ENCODE peak calls at places on chromosomes 6 and 20, in four cellular contexts. One of them, this sample, is unnamed.
A peak's percentile ranks its signal among the peaks of the same experiment; 100 is the strongest.

GRCh38 chr20:48002517-48002970 is 217.3 kb upstream of the SULF2 start:
- DNase-seq in HFFc6: no peak
- DNase-seq in transverse colon: no peak
- DNase-seq in fibroblast of lung: no peak
- DNase-seq in this sample: no peak

GRCh38 chr6:44569931-44570385 is 182.5 kb downstream of the CDC5L start:
- DNase-seq in HFFc6: peak; percentile 46
- DNase-seq in transverse colon: peak; percentile 18
- DNase-seq in fibroblast of lung: peak; percentile 79
- DNase-seq in this sample: no peak

GRCh38 chr6:33623895-33624381 is 2.8 kb downstream of the ITPR3 start:
- DNase-seq in HFFc6: no peak
- DNase-seq in transverse colon: peak; percentile 62
- DNase-seq in fibroblast of lung: no peak
- DNase-seq in this sample: no peak

GRCh38 chr6:144131248-144131709 is 19.0 kb upstream of the STX11 start:
- DNase-seq in HFFc6: peak; percentile 75
- DNase-seq in transverse colon: no peak
- DNase-seq in fibroblast of lung: peak; percentile 75
- DNase-seq in this sample: no peak

GRCh38 chr20:29318871-29319461 is 1938.5 kb upstream of the DEFB115 start:
- DNase-seq in HFFc6: no peak
- DNase-seq in transverse colon: no peak
- DNase-seq in fibroblast of lung: no peak
- DNase-seq in this sample: no peak

GRCh38 chr6:7264686-7265384 is 48.2 kb downstream of the SSR1 start:
- DNase-seq in HFFc6: no peak
- DNase-seq in transverse colon: no peak
- DNase-seq in fibroblast of lung: no peak
- DNase-seq in this sample: no peak

GRCh38 chr6:27478141-27478705 is 5.3 kb upstream of the ZNF184 start:
- DNase-seq in HFFc6: no peak
- DNase-seq in transverse colon: no peak
- DNase-seq in fibroblast of lung: peak; percentile 29
- DNase-seq in this sample: no peak

GRCh38 chr6:149862901-149863595 is 1.1 kb downstream of the LRP11 start:
- DNase-seq in HFFc6: peak; percentile 88
- DNase-seq in transverse colon: peak; percentile 67
- DNase-seq in fibroblast of lung: peak; percentile 69
- DNase-seq in this sample: peak; percentile 56

GRCh38 chr20:15196580-15197255 is 859.3 kb upstream of the FLRT3 start:
- DNase-seq in HFFc6: no peak
- DNase-seq in transverse colon: no peak
- DNase-seq in fibroblast of lung: no peak
- DNase-seq in this sample: no peak

GRCh38 chr20:32678948-32679347 is 5.2 kb upstream of the C20orf203 start:
- DNase-seq in HFFc6: no peak
- DNase-seq in transverse colon: no peak
- DNase-seq in fibroblast of lung: peak; percentile 22
- DNase-seq in this sample: no peak

GRCh38 chr6:138533667-138534066 is 34.4 kb upstream of the NHSL1 start:
- DNase-seq in HFFc6: no peak
- DNase-seq in transverse colon: no peak
- DNase-seq in fibroblast of lung: no peak
- DNase-seq in this sample: no peak

GRCh38 chr6:118705799-118706481 is 54.5 kb upstream of the CEP85L start:
- DNase-seq in HFFc6: no peak
- DNase-seq in transverse colon: peak; percentile 13
- DNase-seq in fibroblast of lung: peak; percentile 92
- DNase-seq in this sample: no peak

GRCh38 chr20:19376451-19376971 is 164.1 kb downstream of the SLC24A3 start:
- DNase-seq in HFFc6: no peak
- DNase-seq in transverse colon: no peak
- DNase-seq in fibroblast of lung: no peak
- DNase-seq in this sample: no peak

GRCh38 chr6:134911532-134911931 is 38.4 kb downstream of the ALDH8A1 start:
- DNase-seq in HFFc6: peak; percentile 75
- DNase-seq in transverse colon: no peak
- DNase-seq in fibroblast of lung: peak; percentile 93
- DNase-seq in this sample: no peak

GRCh38 chr6:17585766-17586502 is 14.2 kb upstream of the FAM8A1 start:
- DNase-seq in HFFc6: no peak
- DNase-seq in transverse colon: no peak
- DNase-seq in fibroblast of lung: peak; percentile 8
- DNase-seq in this sample: no peak
- TF ChIP-seq CTCF in HFFc6: peak; percentile 56
- TF ChIP-seq CTCF in transverse colon: peak; percentile 29
- TF ChIP-seq CTCF in fibroblast of lung: no peak
- TF ChIP-seq CTCF in this sample: peak; percentile 27

GRCh38 chr6:48476257-48476656 is 365.3 kb upstream of the PTCHD4 start:
- DNase-seq in HFFc6: no peak
- DNase-seq in transverse colon: no peak
- DNase-seq in fibroblast of lung: peak; percentile 13
- DNase-seq in this sample: no peak
- TF ChIP-seq CTCF in HFFc6: peak; percentile 50
- TF ChIP-seq CTCF in transverse colon: no peak
- TF ChIP-seq CTCF in fibroblast of lung: peak; percentile 46
- TF ChIP-seq CTCF in this sample: peak; percentile 25

GRCh38 chr6:157033428-157034140 is 256.4 kb downstream of the ARID1B start:
- DNase-seq in HFFc6: no peak
- DNase-seq in transverse colon: no peak
- DNase-seq in fibroblast of lung: no peak
- DNase-seq in this sample: no peak

GRCh38 chr6:157032923-157033322 is 255.7 kb downstream of the ARID1B start:
- DNase-seq in HFFc6: no peak
- DNase-seq in transverse colon: no peak
- DNase-seq in fibroblast of lung: no peak
- DNase-seq in this sample: no peak

GRCh38 chr6:157034433-157035230 is 257.5 kb downstream of the ARID1B start:
- DNase-seq in HFFc6: peak; percentile 25
- DNase-seq in transverse colon: no peak
- DNase-seq in fibroblast of lung: peak; percentile 65
- DNase-seq in this sample: no peak

GRCh38 chr6:157030756-157031155 is 253.6 kb downstream of the ARID1B start:
- DNase-seq in HFFc6: no peak
- DNase-seq in transverse colon: no peak
- DNase-seq in fibroblast of lung: peak; percentile 25
- DNase-seq in this sample: no peak

GRCh38 chr6:157029980-157030690 is 253.0 kb downstream of the ARID1B start:
- DNase-seq in HFFc6: no peak
- DNase-seq in transverse colon: no peak
- DNase-seq in fibroblast of lung: peak; percentile 7
- DNase-seq in this sample: no peak
- TF ChIP-seq CTCF in HFFc6: no peak
- TF ChIP-seq CTCF in transverse colon: no peak
- TF ChIP-seq CTCF in fibroblast of lung: no peak
- TF ChIP-seq CTCF in this sample: no peak

GRCh38 chr6:136790411-136791295 is 1.6 kb downstream of the MAP3K5 start:
- DNase-seq in HFFc6: no peak
- DNase-seq in transverse colon: no peak
- DNase-seq in fibroblast of lung: peak; percentile 28
- DNase-seq in this sample: no peak

GRCh38 chr6:136791296-136792065 is 796 bp downstream of the MAP3K5 start:
- DNase-seq in HFFc6: peak; percentile 23
- DNase-seq in transverse colon: peak; percentile 76
- DNase-seq in fibroblast of lung: peak; percentile 59
- DNase-seq in this sample: peak; percentile 5

GRCh38 chr6:136793348-136793747 is 1.1 kb upstream of the MAP3K5 start:
- DNase-seq in HFFc6: no peak
- DNase-seq in transverse colon: no peak
- DNase-seq in fibroblast of lung: no peak
- DNase-seq in this sample: no peak

GRCh38 chr6:136792945-136793289 is 640 bp upstream of the MAP3K5 start:
- DNase-seq in HFFc6: peak; percentile 84
- DNase-seq in transverse colon: peak; percentile 96
- DNase-seq in fibroblast of lung: peak; percentile 83
- DNase-seq in this sample: peak; percentile 75

GRCh38 chr6:136792066-136792944 is at the start of gene MAP3K5:
- DNase-seq in HFFc6: peak; percentile 82
- DNase-seq in transverse colon: peak; percentile 93
- DNase-seq in fibroblast of lung: peak; percentile 74
- DNase-seq in this sample: peak; percentile 44
- TF ChIP-seq CTCF in HFFc6: no peak
- TF ChIP-seq CTCF in transverse colon: no peak
- TF ChIP-seq CTCF in fibroblast of lung: peak; percentile 26
- TF ChIP-seq CTCF in this sample: no peak

GRCh38 chr20:33985280-33985679 is 8.4 kb upstream of the RALY start:
- DNase-seq in HFFc6: no peak
- DNase-seq in transverse colon: no peak
- DNase-seq in fibroblast of lung: no peak
- DNase-seq in this sample: no peak
- TF ChIP-seq CTCF in HFFc6: no peak
- TF ChIP-seq CTCF in transverse colon: no peak
- TF ChIP-seq CTCF in fibroblast of lung: no peak
- TF ChIP-seq CTCF in this sample: no peak

GRCh38 chr6:112879920-112880413 is 532.8 kb downstream of the RFPL4B start:
- DNase-seq in HFFc6: no peak
- DNase-seq in transverse colon: peak; percentile 19
- DNase-seq in fibroblast of lung: peak; percentile 18
- DNase-seq in this sample: peak; percentile 43

GRCh38 chr6:112881027-112881426 is 533.9 kb downstream of the RFPL4B start:
- DNase-seq in HFFc6: peak; percentile 66
- DNase-seq in transverse colon: no peak
- DNase-seq in fibroblast of lung: peak; percentile 90
- DNase-seq in this sample: no peak

GRCh38 chr6:112882381-112882780 is 535.3 kb downstream of the RFPL4B start:
- DNase-seq in HFFc6: peak; percentile 9
- DNase-seq in transverse colon: no peak
- DNase-seq in fibroblast of lung: peak; percentile 48
- DNase-seq in this sample: no peak

GRCh38 chr6:112881828-112882227 is 534.7 kb downstream of the RFPL4B start:
- DNase-seq in HFFc6: peak; percentile 23
- DNase-seq in transverse colon: no peak
- DNase-seq in fibroblast of lung: peak; percentile 36
- DNase-seq in this sample: no peak

GRCh38 chr6:112877134-112878100 is 530.3 kb downstream of the RFPL4B start:
- DNase-seq in HFFc6: peak; percentile 81
- DNase-seq in transverse colon: no peak
- DNase-seq in fibroblast of lung: peak; percentile 97
- DNase-seq in this sample: no peak
- TF ChIP-seq CTCF in HFFc6: peak; percentile 61
- TF ChIP-seq CTCF in transverse colon: no peak
- TF ChIP-seq CTCF in fibroblast of lung: peak; percentile 20
- TF ChIP-seq CTCF in this sample: no peak

DNA sequence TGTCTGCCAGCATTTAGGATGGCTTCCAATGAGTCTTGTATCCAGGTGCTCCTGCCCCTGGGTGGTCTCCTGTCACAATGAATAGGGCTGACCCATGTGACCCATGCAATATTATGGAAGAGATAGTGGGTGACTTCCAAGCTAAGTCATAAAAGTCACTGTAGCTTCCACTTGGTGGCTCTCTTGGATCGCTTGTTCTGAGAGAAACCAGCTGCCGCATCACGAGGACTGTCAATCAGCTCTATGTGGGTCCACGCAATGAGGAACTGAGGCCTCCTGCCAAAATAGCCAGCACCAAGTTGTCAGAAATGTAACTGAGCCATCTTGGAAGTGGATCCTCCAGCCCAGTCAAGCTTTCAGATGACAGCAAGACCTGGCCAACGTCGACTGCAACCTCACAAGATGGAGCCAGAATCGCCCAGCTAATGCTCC is 14.9 kb upstream of the MATN4 start:
- DNase-seq in HFFc6: peak; percentile 10
- DNase-seq in transverse colon: peak; percentile 60
- DNase-seq in fibroblast of lung: peak; percentile 27
- DNase-seq in this sample: no peak
- TF ChIP-seq CTCF in HFFc6: peak; percentile 27
- TF ChIP-seq CTCF in transverse colon: no peak
- TF ChIP-seq CTCF in fibroblast of lung: no peak
- TF ChIP-seq CTCF in this sample: no peak

DNA sequence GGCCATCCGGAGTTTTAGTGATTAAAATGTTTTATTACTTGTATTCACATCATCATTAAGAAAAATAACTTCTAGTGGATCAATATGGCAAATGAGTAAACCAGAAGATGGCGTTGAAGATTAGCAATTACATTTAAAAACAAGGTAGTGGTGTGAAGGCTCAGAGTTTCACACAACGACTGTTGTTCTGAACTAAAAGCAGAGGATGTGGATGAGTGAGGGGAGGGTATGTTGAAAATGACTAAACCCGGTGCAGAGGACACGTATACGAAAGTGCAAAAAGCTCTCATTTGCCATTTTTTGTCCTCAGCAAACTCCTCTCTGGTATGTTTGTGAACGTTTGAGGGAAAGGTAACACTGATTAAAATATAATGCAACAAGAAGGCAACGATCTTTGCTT is 1.9 kb upstream of the IRF4 start:
- DNase-seq in HFFc6: no peak
- DNase-seq in transverse colon: peak; percentile 6
- DNase-seq in fibroblast of lung: no peak
- DNase-seq in this sample: no peak
- TF ChIP-seq CTCF in HFFc6: no peak
- TF ChIP-seq CTCF in transverse colon: no peak
- TF ChIP-seq CTCF in fibroblast of lung: peak; percentile 6
- TF ChIP-seq CTCF in this sample: no peak

DNA sequence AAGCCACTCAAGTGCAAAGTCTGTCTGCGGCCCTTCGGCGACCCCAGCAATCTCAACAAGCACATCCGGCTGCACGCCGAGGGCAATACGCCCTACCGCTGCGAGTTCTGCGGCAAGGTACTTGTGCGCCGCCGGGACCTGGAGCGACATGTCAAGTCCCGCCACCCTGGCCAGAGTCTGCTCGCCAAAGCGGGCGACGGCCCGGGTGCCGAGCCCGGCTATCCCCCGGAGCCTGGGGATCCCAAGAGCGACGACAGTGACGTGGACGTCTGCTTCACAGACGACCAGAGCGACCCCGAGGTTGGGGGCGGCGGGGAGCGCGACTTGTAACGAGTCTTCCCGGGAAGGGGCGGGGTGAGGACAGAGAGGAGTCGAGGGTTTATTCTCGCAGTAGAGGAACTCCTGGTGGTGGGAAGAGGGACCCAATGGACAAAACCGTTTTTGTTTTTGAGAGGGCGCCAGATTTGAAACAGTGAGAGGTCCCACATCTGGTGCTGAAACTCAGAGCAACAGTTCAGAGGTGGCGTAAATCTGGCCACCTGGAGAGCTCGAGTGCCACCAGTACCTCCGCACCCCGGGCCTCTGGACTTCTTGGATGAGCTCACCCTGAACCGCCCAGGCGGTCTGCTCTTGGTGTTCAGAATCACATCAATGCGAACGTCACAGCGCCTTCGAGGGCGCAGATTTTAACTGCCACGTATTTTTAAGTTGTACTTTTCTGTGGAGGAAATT is 8.0 kb downstream of the PRDM13 start:
- DNase-seq in HFFc6: no peak
- DNase-seq in transverse colon: peak; percentile 17
- DNase-seq in fibroblast of lung: no peak
- DNase-seq in this sample: no peak
- TF ChIP-seq CTCF in HFFc6: no peak
- TF ChIP-seq CTCF in transverse colon: no peak
- TF ChIP-seq CTCF in fibroblast of lung: no peak
- TF ChIP-seq CTCF in this sample: peak; percentile 34